ENCODE peak calls at places on chromosomes 2 and 18, in seven cellular contexts. P is osteoblast; M is right lobe of liver; C is dorsolateral prefrontal cortex; S is CD4-positive, alpha-beta T cell; I is mesendoderm; Z is HCT116. H is an unnamed sample.

GRCh38 chr18:5417342-5417741 is 121.8 kb upstream of the ZBTB14 start:
- DNase-seq in Z (no peak), P (no peak), I (no peak), M (no peak), C (peak; percentile 37), S (no peak), H (no peak)

GRCh38 chr2:234292205-234292954 is 204.5 kb downstream of the ARL4C start:
- DNase-seq in S (peak; percentile 62), M (no peak), Z (no peak), C (no peak), P (peak; percentile 26), I (peak; percentile 22), H (no peak)

GRCh38 chr18:79429785-79430281 is 34.1 kb downstream of the NFATC1 start:
- DNase-seq in S (no peak), Z (no peak), M (no peak), C (no peak), P (no peak), I (no peak), H (no peak)

GRCh38 chr18:45527891-45528290 is 87.4 kb upstream of the SLC14A2 start:
- DNase-seq in I (no peak), M (no peak), P (no peak), S (no peak), Z (no peak), C (no peak), H (no peak)

GRCh38 chr2:118913805-118914645 is 28.0 kb upstream of the MARCO start:
- DNase-seq in P (no peak), C (no peak), Z (peak; percentile 27), I (no peak), M (no peak), S (no peak), H (no peak)

GRCh38 chr2:174836345-174836999 is 72.2 kb upstream of the CHRNA1 start:
- DNase-seq in I (no peak), Z (no peak), C (no peak), S (no peak), P (peak; percentile 87), M (no peak), H (no peak)

GRCh38 chr2:10065683-10066055 is 14.5 kb downstream of the CYS1 start:
- DNase-seq in Z (no peak), I (no peak), S (no peak), M (no peak), P (peak; percentile 55), C (no peak), H (no peak)

GRCh38 chr18:77344777-77345507 is 95.3 kb downstream of the GALR1 start:
- DNase-seq in Z (no peak), I (no peak), S (no peak), C (no peak), M (no peak), P (no peak), H (no peak)

GRCh38 chr2:100250645-100251044 is 71.7 kb downstream of the LONRF2 start:
- DNase-seq in Z (no peak), C (no peak), S (no peak), I (no peak), P (no peak), M (no peak), H (no peak)

GRCh38 chr2:105390454-105390853 is 8.4 kb downstream of the FHL2 start:
- DNase-seq in I (no peak), Z (no peak), M (no peak), S (no peak), C (no peak), P (no peak), H (no peak)

GRCh38 chr2:221726894-221727513 is 154.9 kb upstream of the EPHA4 start:
- DNase-seq in I (no peak), Z (no peak), M (no peak), P (no peak), C (no peak), S (no peak), H (no peak)

GRCh38 chr2:144776766-144777165 is 256.8 kb upstream of the ZEB2 start:
- DNase-seq in M (no peak), I (no peak), S (no peak), Z (no peak), P (no peak), C (no peak), H (no peak)

GRCh38 chr2:235314371-235314915 is 179.4 kb upstream of the AGAP1 start:
- DNase-seq in C (no peak), I (no peak), M (no peak), P (no peak), S (no peak), Z (no peak), H (no peak)

GRCh38 chr2:54862742-54863141 is 139.3 kb downstream of the EML6 start:
- DNase-seq in I (no peak), C (no peak), S (no peak), M (no peak), Z (no peak), P (no peak), H (no peak)

GRCh38 chr2:73830871-73831401 is 2.2 kb downstream of the STAMBP start:
- DNase-seq in S (no peak), C (no peak), I (no peak), P (peak; percentile 93), Z (no peak), M (no peak), H (no peak)

GRCh38 chr2:84971799-84972790 is 1.1 kb downstream of the KCMF1 start:
- DNase-seq in P (peak; percentile 92), S (peak; percentile 61), I (peak; percentile 59), Z (no peak), C (peak; percentile 33), M (peak; percentile 63), H (peak; percentile 80)

GRCh38 chr2:45960057-45960863 is 308.8 kb downstream of the PRKCE start:
- DNase-seq in Z (no peak), P (no peak), I (no peak), C (no peak), S (no peak), M (no peak), H (no peak)

GRCh38 chr2:121205321-121205942 is 79.6 kb downstream of the TFCP2L1 start:
- DNase-seq in I (no peak), M (no peak), C (no peak), S (no peak), P (no peak), Z (no peak), H (no peak)

GRCh38 chr2:241742320-241742939 is 8.0 kb downstream of the D2HGDH start:
- DNase-seq in S (no peak), Z (no peak), P (no peak), I (no peak), M (no peak), C (no peak), H (no peak)

GRCh38 chr2:241441492-241441891 is 66.9 kb downstream of the STK25 start:
- DNase-seq in S (no peak), C (no peak), M (no peak), Z (no peak), P (no peak), I (no peak), H (no peak)

GRCh38 chr18:75344161-75344560 is 83.3 kb downstream of the SMIM21 start:
- DNase-seq in S (no peak), I (peak; percentile 29), C (no peak), Z (no peak), M (no peak), P (no peak), H (no peak)

GRCh38 chr2:111519074-111519473 is 364.9 kb downstream of the ANAPC1 start:
- DNase-seq in S (no peak), P (no peak), Z (no peak), I (no peak), C (no peak), M (no peak), H (no peak)

GRCh38 chr2:152297715-152298114 is 37.3 kb upstream of the FMNL2 start:
- DNase-seq in M (no peak), S (no peak), I (no peak), P (no peak), Z (no peak), C (no peak), H (no peak)

GRCh38 chr2:169091761-169092523 is 22.6 kb downstream of the DHRS9 start:
- DNase-seq in P (no peak), C (no peak), I (no peak), S (no peak), M (no peak), Z (peak; percentile 28), H (no peak)

GRCh38 chr2:146820672-146821071 is 1024.2 kb upstream of the ACVR2A start:
- DNase-seq in Z (no peak), P (no peak), M (no peak), C (no peak), I (no peak), S (no peak), H (no peak)

GRCh38 chr2:39153312-39153711 is 32.5 kb upstream of the SOS1 start:
- DNase-seq in M (no peak), S (no peak), Z (no peak), P (no peak), C (no peak), I (no peak), H (no peak)

GRCh38 chr2:12918841-12919445 is 202.2 kb downstream of the TRIB2 start:
- DNase-seq in M (no peak), C (no peak), P (peak; percentile 71), Z (no peak), I (no peak), S (no peak), H (peak; percentile 81)

DNA sequence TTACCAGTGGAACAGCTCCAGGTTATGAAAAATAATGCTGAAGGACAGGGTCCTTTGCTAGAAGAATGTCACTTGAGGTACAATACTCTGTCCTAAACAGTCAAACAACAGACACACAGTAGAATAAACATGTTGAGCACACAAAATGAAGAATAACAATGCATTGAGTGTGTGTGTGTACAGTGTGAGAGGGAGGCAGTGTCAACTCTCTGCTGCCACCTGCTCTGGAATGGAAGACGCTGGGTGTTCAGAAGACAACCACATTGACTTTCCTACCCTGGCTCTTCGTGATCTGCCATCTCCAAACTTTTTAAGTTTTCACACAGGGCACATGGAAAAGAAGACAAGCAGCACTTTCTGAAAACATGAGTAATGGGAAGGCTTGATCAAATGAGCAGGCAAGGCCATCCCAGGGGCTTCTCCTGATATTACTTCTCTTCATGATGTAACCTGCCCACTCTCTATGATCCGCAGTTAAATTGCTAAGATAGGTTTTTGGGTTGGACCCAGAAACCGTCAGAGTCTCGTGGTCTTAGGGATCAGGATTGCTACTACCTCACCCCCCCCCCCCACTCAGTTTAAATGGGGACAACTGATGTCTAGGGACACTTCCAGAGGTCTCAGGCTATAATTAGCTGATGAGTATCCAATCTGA is 533.2 kb upstream of the TNP1 start:
- DNase-seq in C (no peak), I (no peak), P (no peak), Z (no peak), M (no peak), S (no peak), H (no peak)
- H3K27ac ChIP-seq in C (no peak overlapping the region), I (no peak overlapping the region), P (peak overlapping the region; percentile 35), Z (no peak overlapping the region), M (no peak overlapping the region), S (no peak overlapping the region), H (peak overlapping the region; percentile 28)

GRCh38 chr2:127670957-127671290 is 4.4 kb downstream of the LIMS2 start:
- DNase-seq in C (no peak), M (no peak), P (no peak), S (no peak), I (no peak), Z (no peak), H (no peak)
- H3K27ac ChIP-seq in C (no peak overlapping the region), M (no peak overlapping the region), P (no peak overlapping the region), S (no peak overlapping the region), I (no peak overlapping the region), Z (no peak overlapping the region), H (peak overlapping the region; percentile 29)

GRCh38 chr2:28401948-28402550 is 9.4 kb downstream of the FOSL2 start:
- DNase-seq in P (no peak), C (no peak), S (no peak), M (no peak), I (no peak), Z (no peak), H (no peak)
- H3K27ac ChIP-seq in P (peak overlapping the region; percentile 26), C (no peak overlapping the region), S (no peak overlapping the region), M (no peak overlapping the region), I (no peak overlapping the region), Z (no peak overlapping the region), H (no peak overlapping the region)

GRCh38 chr2:7796200-7796563 is 879.0 kb downstream of the RNF144A start:
- DNase-seq in S (no peak), P (no peak), Z (no peak), C (no peak), I (no peak), M (no peak), H (no peak)
- H3K27ac ChIP-seq in S (no peak overlapping the region), P (no peak overlapping the region), Z (no peak overlapping the region), C (no peak overlapping the region), I (no peak overlapping the region), M (no peak overlapping the region), H (no peak overlapping the region)